ENCODE peak calls at places on chromosomes 12 and 14, in ten cellular contexts. X is stomach; R is testis; C is brain microvascular endothelial cell; Q is CD8-positive, alpha-beta T cell; A is sigmoid colon; F is neural progenitor cell; D is tibial artery; H is heart right ventricle; M is HCT116. J is an unnamed sample.

GRCh38 chr14:98189521-98189920 is 1082.5 kb downstream of the BCL11B start:
- DNase-seq in X (no peak), R (no peak), C (no peak), Q (no peak), A (no peak), F (no peak), D (no peak), H (no peak), M (no peak), J (no peak)

GRCh38 chr12:40033260-40033649 is 72.6 kb downstream of the SLC2A13 start:
- DNase-seq in X (peak; percentile 48), R (no peak), C (no peak), Q (no peak), A (no peak), F (peak; percentile 31), D (no peak), H (no peak), M (no peak), J (no peak)

GRCh38 chr12:131378861-131379665 is 331.8 kb upstream of the SFSWAP start:
- DNase-seq in X (no peak), R (peak; percentile 12), C (no peak), Q (no peak), A (no peak), F (no peak), D (no peak), H (no peak), M (no peak), J (peak; percentile 59)

GRCh38 chr12:6540181-6540877 is 6.0 kb downstream of the GAPDH start:
- DNase-seq in X (peak; percentile 78), R (peak; percentile 80), C (peak; percentile 82), Q (peak; percentile 38), A (peak; percentile 94), F (peak; percentile 75), D (peak; percentile 97), H (peak; percentile 87), M (peak; percentile 67), J (peak; percentile 97)

GRCh38 chr12:4273651-4274395 is at the start of gene CCND2:
- DNase-seq in X (peak; percentile 67), R (peak; percentile 88), C (peak; percentile 51), Q (peak; percentile 73), A (peak; percentile 99), F (peak; percentile 92), D (peak; percentile 96), H (peak; percentile 94), M (no peak), J (peak; percentile 91)

GRCh38 chr12:118098911-118099671 is 4.7 kb downstream of the VSIG10 start:
- DNase-seq in X (no peak), R (no peak), C (no peak), Q (no peak), A (no peak), F (no peak), D (no peak), H (no peak), M (no peak), J (no peak)

GRCh38 chr14:21090194-21090939 is 8.1 kb downstream of the ZNF219 start:
- DNase-seq in X (no peak), R (no peak), C (no peak), Q (peak; percentile 50), A (no peak), F (peak; percentile 66), D (peak; percentile 69), H (peak; percentile 14), M (no peak), J (no peak)

GRCh38 chr12:11812558-11813421 is 163.3 kb downstream of the ETV6 start:
- DNase-seq in X (no peak), R (no peak), C (no peak), Q (peak; percentile 13), A (no peak), F (peak; percentile 89), D (no peak), H (peak; percentile 53), M (no peak), J (no peak)

GRCh38 chr12:15625075-15625474 is 164.1 kb downstream of the EPS8 start:
- DNase-seq in X (no peak), R (no peak), C (no peak), Q (no peak), A (no peak), F (no peak), D (no peak), H (no peak), M (no peak), J (no peak)
- H3K27ac ChIP-seq in X (no peak overlapping the region), R (no peak overlapping the region), C (no peak overlapping the region), Q (no peak overlapping the region), A (no peak overlapping the region), F (no peak overlapping the region), D (no peak overlapping the region), H (no peak overlapping the region), M (no peak overlapping the region), J (peak overlapping the region; percentile 92)

DNA sequence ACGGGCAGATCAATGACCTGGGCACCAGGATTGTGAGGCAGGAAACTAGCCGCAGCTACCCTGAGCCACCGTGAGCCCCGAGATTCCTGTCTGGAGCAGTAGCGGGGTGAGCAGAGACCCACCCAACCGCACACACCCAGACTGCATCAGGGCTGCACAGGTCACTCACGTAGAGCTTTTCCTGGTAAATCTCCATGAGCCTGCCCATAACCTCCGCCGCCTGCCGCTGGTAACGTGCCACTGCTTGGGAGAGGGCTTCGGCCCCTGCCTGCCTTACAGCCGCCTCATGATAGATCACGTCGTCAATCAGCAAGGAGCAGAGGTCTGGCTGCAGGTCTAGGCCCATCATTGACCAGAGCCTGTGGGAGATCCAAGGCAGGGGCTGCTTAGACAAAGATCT is 38.5 kb upstream of the RAB35 start:
- DNase-seq in X (no peak), R (no peak), C (no peak), Q (no peak), A (no peak), F (no peak), D (no peak), H (no peak), M (no peak), J (no peak)
- TF ChIP-seq CTCF in X (no peak), R (no peak), C (no peak), Q (no peak), A (no peak), F (no peak), D (no peak), H (no peak), M (no peak), J (no peak)

DNA sequence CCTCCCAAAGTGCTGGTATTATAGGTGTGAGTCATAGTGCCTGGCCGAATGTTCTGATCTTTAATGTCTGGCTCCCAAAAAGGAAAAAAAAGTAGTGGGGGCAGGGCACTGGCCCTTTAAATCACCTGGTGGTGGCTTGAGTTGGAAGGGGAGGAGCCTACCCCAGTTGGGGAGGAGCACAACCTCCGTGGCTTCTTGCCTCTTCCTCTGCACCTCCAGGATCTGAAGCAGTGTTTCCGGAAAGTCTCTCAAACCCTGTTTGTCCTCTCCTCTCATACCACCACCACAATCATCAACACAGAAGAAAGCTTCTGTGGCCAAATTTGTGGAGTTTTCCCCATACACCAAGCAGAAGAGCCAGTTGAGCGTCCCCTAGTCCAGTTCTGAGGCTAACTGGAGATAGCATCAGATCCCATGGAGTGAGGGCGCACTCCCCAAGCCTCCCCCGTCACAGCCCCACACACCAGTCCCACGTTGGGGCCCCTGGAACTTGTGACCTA is 24.3 kb upstream of the RCOR1 start:
- DNase-seq in X (peak; percentile 57), R (no peak), C (no peak), Q (peak; percentile 47), A (no peak), F (no peak), D (no peak), H (no peak), M (peak; percentile 73), J (no peak)
- H3K4me3 ChIP-seq in X (no peak overlapping the region), R (no peak overlapping the region), C (no peak overlapping the region), Q (peak overlapping the region; percentile 32), A (no peak overlapping the region), F (no peak overlapping the region), D (no peak overlapping the region), H (no peak overlapping the region), M (peak overlapping the region; percentile 27), J (no peak overlapping the region)

DNA sequence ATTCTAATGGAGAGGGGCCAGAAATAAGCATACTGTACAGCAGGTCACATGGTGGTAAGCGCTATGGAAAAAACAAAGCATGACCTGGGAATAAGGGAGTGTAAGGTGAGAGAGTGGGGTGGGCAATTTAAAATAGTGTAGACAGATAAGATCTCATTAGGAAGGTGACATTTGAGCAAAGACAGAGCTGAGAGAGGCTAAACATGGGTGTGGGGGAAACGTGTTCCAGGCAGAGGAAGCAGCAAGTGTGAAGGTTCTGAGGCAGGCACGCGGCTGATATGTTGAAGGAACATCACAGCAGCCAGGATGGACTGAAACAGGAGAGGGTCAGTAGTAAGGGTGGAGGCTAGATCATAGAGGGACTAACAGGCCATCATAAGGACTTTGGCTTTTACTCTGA is 126.8 kb downstream of the SAMD4A start:
- DNase-seq in X (no peak), R (no peak), C (no peak), Q (no peak), A (no peak), F (no peak), D (no peak), H (no peak), M (no peak), J (no peak)
- H3K27ac ChIP-seq in X (no peak overlapping the region), R (no peak overlapping the region), C (no peak overlapping the region), Q (no peak overlapping the region), A (peak overlapping the region; percentile 74), F (no peak overlapping the region), D (no peak overlapping the region), H (peak overlapping the region; percentile 39), M (no peak overlapping the region), J (no peak overlapping the region)

DNA sequence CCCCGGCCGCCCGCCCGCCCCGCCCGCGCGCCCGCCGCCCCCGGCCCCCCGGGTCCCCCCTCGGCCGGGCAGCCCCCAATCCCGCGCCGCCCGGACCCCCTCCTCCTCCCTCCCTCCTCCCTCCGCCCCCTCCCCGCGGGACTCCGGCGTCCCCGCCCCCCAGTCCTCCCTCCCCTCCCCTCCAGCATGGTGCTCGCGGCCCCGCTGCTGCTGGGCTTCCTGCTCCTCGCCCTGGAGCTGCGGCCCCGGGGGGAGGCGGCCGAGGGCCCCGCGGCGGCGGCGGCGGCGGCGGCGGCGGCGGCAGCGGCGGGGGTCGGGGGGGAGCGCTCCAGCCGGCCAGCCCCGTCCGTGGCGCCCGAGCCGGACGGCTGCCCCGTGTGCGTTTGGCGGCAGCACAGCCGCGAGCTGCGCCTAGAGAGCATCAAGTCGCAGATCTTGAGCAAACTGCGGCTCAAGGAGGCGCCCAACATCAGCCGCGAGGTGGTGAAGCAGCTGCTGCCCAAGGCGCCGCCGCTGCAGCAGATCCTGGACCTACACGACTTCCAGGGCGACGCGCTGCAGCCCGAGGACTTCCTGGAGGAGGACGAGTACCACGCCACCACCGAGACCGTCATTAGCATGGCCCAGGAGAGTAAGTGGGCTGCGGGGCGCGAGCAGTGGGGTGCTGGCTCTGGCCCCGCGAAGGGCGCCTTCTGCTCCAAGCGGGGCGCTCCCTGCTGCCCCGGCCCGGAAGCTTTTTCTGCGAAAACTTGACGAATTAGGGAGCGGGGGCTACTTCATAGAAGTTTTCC is 404 bp downstream of the GDF11 start:
- DNase-seq in X (peak; percentile 60), R (peak; percentile 69), C (peak; percentile 44), Q (peak; percentile 62), A (peak; percentile 85), F (peak; percentile 95), D (peak; percentile 69), H (no peak), M (no peak), J (no peak)
- TF ChIP-seq CTCF in X (no peak), R (no peak), C (peak; percentile 36), Q (no peak), A (no peak), F (peak; percentile 19), D (no peak), H (no peak), M (no peak), J (no peak)

GRCh38 chr14:23182372-23183014 is 967 bp downstream of the SLC7A8 start:
- DNase-seq in X (peak; percentile 76), R (peak; percentile 85), C (no peak), Q (peak; percentile 40), A (no peak), F (peak; percentile 88), D (peak; percentile 81), H (no peak), M (peak; percentile 12), J (no peak)
- H3K4me3 ChIP-seq in X (peak overlapping the region; percentile 54), R (peak overlapping the region; percentile 56), C (peak overlapping the region; percentile 36), Q (peak overlapping the region; percentile 83), A (peak overlapping the region; percentile 50), F (peak overlapping the region; percentile 79), D (peak overlapping the region; percentile 64), H (peak overlapping the region; percentile 64), M (peak overlapping the region; percentile 54), J (peak overlapping the region; percentile 72)

J was measured in coronary artery.